ENCODE peak calls at places on chromosome 18, in four cellular contexts. G, E, C and S are unnamed samples.

GRCh38 chr18:70321616-70322015 is 32.8 kb downstream of the SOCS6 start:
- DNase-seq in G (no peak), E (no peak), C (no peak), S (no peak)

GRCh38 chr18:5779922-5780321 is 115.4 kb downstream of the TMEM200C start:
- DNase-seq in G (no peak), E (no peak), C (no peak), S (no peak)

GRCh38 chr18:50859793-50860192 is 19.1 kb upstream of the ME2 start:
- DNase-seq in G (no peak), E (no peak), C (no peak), S (no peak)

GRCh38 chr18:13431886-13432285 is 213.3 kb downstream of the LDLRAD4 start:
- DNase-seq in G (no peak), E (no peak), C (no peak), S (no peak)

GRCh38 chr18:13611616-13612110 is 114.7 kb downstream of the FAM210A start:
- DNase-seq in G (peak; percentile 18), E (peak; percentile 50), C (no peak), S (no peak)

GRCh38 chr18:56258178-56258577 is 380.2 kb downstream of the TXNL1 start:
- DNase-seq in G (no peak), E (peak; percentile 18), C (no peak), S (no peak)

GRCh38 chr18:31274915-31275314 is 43.0 kb upstream of the DSG1 start:
- DNase-seq in G (no peak), E (no peak), C (no peak), S (peak; percentile 76)

GRCh38 chr18:5309888-5310470 is 14.5 kb upstream of the ZBTB14 start:
- DNase-seq in G (no peak), E (peak; percentile 73), C (peak; percentile 10), S (no peak)

GRCh38 chr18:65725421-65726050 is 25.3 kb upstream of the CDH7 start:
- DNase-seq in G (peak; percentile 84), E (peak; percentile 17), C (no peak), S (no peak)

GRCh38 chr18:58632557-58632956 is 3.7 kb upstream of the ALPK2 start:
- DNase-seq in G (no peak), E (no peak), C (no peak), S (no peak)

GRCh38 chr18:79935098-79935480 is 16.4 kb downstream of the SLC66A2 start:
- DNase-seq in G (no peak), E (no peak), C (no peak), S (no peak)

GRCh38 chr18:37452015-37452414 is 113.6 kb downstream of the CELF4 start:
- DNase-seq in G (no peak), E (no peak), C (no peak), S (no peak)

GRCh38 chr18:60044290-60045006 is 144.7 kb downstream of the PMAIP1 start:
- DNase-seq in G (no peak), E (no peak), C (no peak), S (no peak)

GRCh38 chr18:32439241-32439640 is 31.4 kb downstream of the GAREM1 start:
- DNase-seq in G (no peak), E (no peak), C (no peak), S (no peak)

GRCh38 chr18:62445386-62445917 is 77.4 kb upstream of the ZCCHC2 start:
- DNase-seq in G (no peak), E (no peak), C (no peak), S (no peak)

GRCh38 chr18:49486617-49486958 is 446 bp downstream of the C18orf32 start:
- DNase-seq in G (no peak), E (no peak), C (no peak), S (no peak)

GRCh38 chr18:36420826-36421225 is 123.3 kb downstream of the FHOD3 start:
- DNase-seq in G (no peak), E (no peak), C (no peak), S (no peak)

GRCh38 chr18:74375999-74376398 is 60.4 kb downstream of the C18orf63 start:
- DNase-seq in G (no peak), E (no peak), C (no peak), S (no peak)
- TF ChIP-seq POLR2AphosphoS5 in G (no peak), E (no peak), C (no peak), S (no peak)

GRCh38 chr18:28027755-28028154 is 149.2 kb downstream of the CDH2 start:
- DNase-seq in G (no peak), E (no peak), C (no peak), S (no peak)

GRCh38 chr18:28034567-28034966 is 142.4 kb downstream of the CDH2 start:
- DNase-seq in G (no peak), E (no peak), C (no peak), S (no peak)

GRCh38 chr18:28032177-28032576 is 144.8 kb downstream of the CDH2 start:
- DNase-seq in G (no peak), E (no peak), C (no peak), S (no peak)

DNA sequence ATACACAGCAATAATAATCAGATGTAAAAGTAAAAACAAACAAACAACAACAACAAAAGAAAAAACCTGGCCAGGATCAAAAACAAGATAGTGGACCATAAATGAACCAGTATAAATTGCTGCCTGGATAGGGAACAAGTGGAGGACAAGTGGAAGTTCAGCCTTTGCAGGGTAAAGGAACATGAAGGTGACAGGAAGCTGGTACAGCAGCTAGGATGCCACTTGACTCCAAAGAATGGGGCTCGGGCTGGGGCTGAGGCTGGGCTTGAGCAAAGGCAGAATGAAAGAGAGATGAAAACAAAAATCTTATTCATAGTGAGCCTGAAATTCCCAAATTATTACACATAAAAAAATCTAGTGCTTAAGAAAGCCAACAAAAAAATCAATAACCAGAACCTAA is 146.5 kb downstream of the CDH2 start:
- DNase-seq in G (no peak), E (no peak), C (no peak), S (no peak)
- TF ChIP-seq POLR2AphosphoS5 in G (no peak), E (no peak), C (no peak), S (no peak)

DNA sequence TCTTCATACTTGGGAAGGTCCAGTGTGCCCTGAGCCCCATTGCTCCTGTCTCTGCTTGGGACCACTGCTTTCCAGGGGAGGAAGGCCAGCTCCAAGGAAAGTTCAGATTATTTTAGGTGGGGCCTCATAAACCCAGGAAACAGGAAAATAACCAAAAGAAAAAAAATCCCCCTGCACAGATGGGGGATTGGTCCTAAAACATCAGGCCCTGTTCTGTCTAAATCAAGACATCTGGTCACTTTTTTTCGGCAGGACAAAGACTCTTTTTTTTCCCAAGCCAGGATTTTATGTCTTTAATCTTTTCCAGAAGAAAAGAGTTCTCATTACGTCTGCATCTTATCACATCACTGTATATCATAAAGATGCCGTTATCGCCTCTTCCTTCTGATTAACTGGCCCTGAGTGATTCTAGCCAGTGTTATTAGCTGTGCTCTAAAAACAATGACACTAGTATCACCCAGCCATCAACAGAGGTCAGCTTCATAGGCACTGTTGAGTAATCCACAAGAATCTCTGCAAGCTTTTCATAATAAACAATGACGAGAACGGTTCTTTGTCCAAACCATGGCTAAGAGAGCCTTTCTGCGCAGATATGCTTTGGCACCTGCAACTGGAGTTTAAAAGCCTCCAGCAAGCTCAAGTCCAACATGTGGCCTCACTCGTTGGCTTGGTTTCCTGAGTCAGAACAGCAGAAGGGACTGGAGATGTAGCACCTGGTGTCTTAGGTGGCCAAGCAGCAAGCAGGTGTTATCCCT is 138.2 kb downstream of the VAPA start:
- DNase-seq in G (no peak), E (no peak), C (no peak), S (peak; percentile 42)
- TF ChIP-seq POLR2AphosphoS5 in G (no peak), E (no peak), C (no peak), S (peak; percentile 83)

GRCh38 chr18:42915240-42915791 is 200.2 kb downstream of the RIT2 start:
- DNase-seq in G (no peak), E (no peak), C (no peak), S (no peak)
- TF ChIP-seq POLR2AphosphoS5 in G (no peak), E (no peak), C (no peak), S (no peak)

DNA sequence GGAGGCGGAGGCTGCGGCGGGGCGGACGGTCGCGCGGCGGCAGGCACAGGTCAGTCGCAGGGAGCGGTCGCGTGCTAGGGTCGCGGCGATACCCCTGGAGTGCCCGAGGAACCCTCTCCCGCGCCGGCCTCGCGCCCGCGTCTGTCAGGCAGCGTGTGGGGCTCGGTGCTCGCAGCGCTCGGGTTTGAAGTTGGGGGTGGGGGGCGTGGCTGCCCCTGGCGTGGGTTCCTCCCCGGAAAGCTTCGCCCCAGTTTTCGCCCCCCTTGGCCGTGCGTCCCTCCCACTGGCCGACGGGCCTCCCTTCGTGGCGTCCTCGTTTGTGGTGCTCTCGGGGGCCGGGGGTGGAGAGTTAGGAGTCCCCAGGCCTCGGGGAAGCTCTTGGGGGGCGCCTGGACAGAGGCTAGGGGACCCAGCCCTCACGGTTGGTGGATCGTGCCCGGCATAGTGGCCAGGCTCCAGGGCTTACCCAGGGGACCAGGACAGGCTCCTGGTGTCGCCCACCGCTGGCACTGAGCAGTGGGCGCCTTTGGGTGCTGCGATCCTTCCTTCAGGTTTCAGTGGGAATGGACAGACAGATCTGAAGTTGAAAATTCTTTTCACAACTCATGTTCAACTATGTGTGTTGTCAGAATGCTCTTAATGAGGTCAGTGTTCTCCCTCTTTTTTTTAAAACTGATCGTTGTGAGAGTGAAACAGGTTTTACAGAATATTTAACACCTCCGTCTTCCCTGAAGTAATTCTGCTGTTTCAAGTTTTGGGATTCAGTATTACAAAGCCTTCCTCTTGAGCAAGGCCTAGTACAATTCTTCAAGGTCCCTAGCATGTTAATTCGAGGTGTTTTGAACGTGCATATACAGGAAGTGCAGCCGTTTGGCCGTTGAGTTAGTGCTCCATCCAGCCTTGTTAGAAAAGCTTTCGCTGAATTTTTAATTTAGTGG is 599 bp downstream of the RALBP1 start:
- DNase-seq in G (peak; percentile 20), E (peak; percentile 74), C (peak; percentile 52), S (no peak)
- TF ChIP-seq POLR2AphosphoS5 in G (peak; percentile 4), E (peak; percentile 51), C (peak; percentile 73), S (no peak)

GRCh38 chr18:23456835-23457234 is 3.7 kb downstream of the RIOK3 start:
- DNase-seq in G (no peak), E (no peak), C (no peak), S (no peak)

GRCh38 chr18:23458830-23459529 is 5.9 kb downstream of the RIOK3 start:
- DNase-seq in G (no peak), E (no peak), C (no peak), S (no peak)

GRCh38 chr18:23462876-23463275 is 9.8 kb downstream of the RIOK3 start:
- DNase-seq in G (no peak), E (no peak), C (no peak), S (no peak)

GRCh38 chr18:23459530-23459921 is 6.4 kb downstream of the RIOK3 start:
- DNase-seq in G (no peak), E (no peak), C (no peak), S (no peak)

DNA sequence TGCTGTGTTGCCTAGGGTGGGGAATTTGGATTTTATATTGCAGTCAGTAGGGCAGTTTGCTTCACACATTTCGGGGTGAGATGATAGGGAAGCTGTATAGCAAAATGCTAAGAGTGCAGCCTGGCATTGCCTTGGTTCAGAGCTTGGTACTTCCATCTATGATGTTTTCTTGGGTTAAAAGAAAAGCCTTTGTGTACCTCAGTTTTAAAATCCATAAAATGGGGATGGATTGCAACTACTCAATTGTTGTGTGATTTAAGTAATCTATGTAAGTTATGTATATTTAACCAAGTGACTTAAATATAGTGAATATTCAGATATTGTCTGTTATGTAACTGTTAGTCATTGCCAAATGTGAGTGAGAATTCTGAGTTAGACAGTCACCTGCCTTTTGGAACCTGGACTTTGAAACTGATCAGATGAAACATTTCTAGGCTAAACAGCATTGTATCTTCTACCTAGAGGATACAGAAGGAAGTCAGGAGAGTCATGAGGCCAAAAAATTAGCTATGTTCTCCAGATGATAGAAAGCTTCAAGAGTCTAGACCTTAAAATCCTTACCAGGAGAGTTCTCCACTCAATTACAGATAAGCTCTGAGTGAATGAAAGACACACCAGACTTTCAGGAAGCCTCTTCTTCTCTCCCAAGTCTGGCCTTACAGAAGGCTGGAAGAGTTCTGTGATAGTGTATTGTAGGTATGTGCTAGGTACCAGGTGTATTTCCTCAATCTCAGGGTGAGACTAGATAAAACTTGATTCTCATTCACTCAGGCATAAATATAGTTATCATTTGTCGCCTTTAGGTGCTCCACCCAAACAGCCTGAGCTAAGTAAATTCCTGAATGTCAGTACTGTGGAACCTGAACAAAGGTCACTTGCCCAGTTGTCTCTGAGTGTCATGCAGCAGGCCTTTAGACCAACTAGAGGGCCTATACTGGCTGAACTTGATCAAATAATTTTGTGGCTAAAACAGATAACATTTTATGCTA is 7.5 kb downstream of the RIOK3 start:
- DNase-seq in G (no peak), E (no peak), C (no peak), S (no peak)
- TF ChIP-seq POLR2AphosphoS5 in G (no peak), E (no peak), C (no peak), S (no peak)